ENCODE peak calls at places on chromosomes 1 and 21, in six cellular contexts. A, U, Q, Y, G and J are unnamed samples.

GRCh38 chr1:3634059-3634800 is 9.4 kb downstream of the TPRG1L start:
- DNase-seq in A (no peak), U (no peak), Q (no peak), Y (no peak), G (no peak), J (no peak)

GRCh38 chr1:174995916-174996315 is 3.8 kb upstream of the CACYBP start:
- DNase-seq in A (no peak), U (no peak), Q (no peak), Y (no peak), G (no peak), J (no peak)

GRCh38 chr1:31007462-31007991 is 58.0 kb downstream of the PUM1 start:
- DNase-seq in A (peak; percentile 82), U (no peak), Q (no peak), Y (no peak), G (no peak), J (peak; percentile 80)

GRCh38 chr1:22527555-22528296 is 35.6 kb upstream of the EPHA8 start:
- DNase-seq in A (no peak), U (no peak), Q (peak; percentile 44), Y (no peak), G (peak; percentile 11), J (peak; percentile 11)

GRCh38 chr1:165354739-165355138 is 1.8 kb downstream of the LMX1A start:
- DNase-seq in A (no peak), U (no peak), Q (no peak), Y (no peak), G (no peak), J (no peak)

GRCh38 chr1:5850503-5850902 is 141.7 kb downstream of the NPHP4 start:
- DNase-seq in A (peak; percentile 1), U (no peak), Q (no peak), Y (no peak), G (no peak), J (peak; percentile 2)

GRCh38 chr1:161382214-161383019 is 14.7 kb upstream of the CFAP126 start:
- DNase-seq in A (peak; percentile 88), U (peak; percentile 74), Q (peak; percentile 65), Y (no peak), G (no peak), J (peak; percentile 87)

GRCh38 chr1:4087530-4088420 is 187.7 kb upstream of the C1orf174 start:
- DNase-seq in A (no peak), U (no peak), Q (no peak), Y (no peak), G (no peak), J (no peak)

GRCh38 chr21:29499734-29500343 is 201.1 kb downstream of the BACH1 start:
- DNase-seq in A (peak; percentile 44), U (no peak), Q (no peak), Y (no peak), G (no peak), J (peak; percentile 33)

GRCh38 chr1:225655509-225656258 is 2.8 kb upstream of the ENAH start:
- DNase-seq in A (peak; percentile 96), U (peak; percentile 52), Q (peak; percentile 32), Y (peak; percentile 59), G (peak; percentile 62), J (peak; percentile 98)
- H3K4me3 ChIP-seq in A (peak overlapping the region; percentile 66), U (no peak overlapping the region), Q (no peak overlapping the region), Y (no peak overlapping the region), G (no peak overlapping the region), J (no peak overlapping the region)

DNA sequence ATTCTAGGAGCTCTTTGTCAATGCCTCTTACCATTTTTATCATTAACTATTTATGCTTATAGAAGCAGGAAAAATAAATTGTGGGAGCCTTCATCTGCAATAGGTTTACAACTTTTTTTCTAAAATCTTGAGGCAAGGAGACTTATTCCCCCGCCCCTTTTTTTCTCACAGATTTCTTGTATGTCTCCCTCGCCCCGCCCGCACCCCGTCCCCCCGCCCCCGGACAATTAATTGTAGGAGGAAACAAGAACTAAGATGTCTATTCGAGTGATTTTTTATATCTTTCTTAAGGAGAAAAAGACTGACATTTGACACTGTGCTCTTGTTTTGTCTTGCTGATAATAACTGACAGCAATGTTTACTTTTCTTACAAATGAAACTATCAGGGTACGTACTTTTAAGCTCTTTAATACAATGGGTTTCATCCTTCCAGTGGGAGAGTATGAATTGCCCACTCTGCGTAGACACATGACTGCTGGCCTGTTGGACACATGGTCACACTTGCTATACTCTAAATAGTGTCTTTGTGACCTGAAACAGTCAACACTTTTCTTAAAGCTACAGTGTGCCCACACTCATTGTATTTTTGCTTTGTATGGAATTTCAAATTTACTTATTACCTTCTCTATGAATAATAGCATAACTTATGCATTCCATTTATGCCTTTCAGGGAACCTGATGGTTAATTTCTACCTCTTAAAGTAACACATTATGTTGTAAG is 1.5 kb upstream of the IVNS1ABP start:
- DNase-seq in A (no peak), U (no peak), Q (no peak), Y (no peak), G (no peak), J (no peak)
- H3K4me3 ChIP-seq in A (peak overlapping the region; percentile 98), U (peak overlapping the region; percentile 87), Q (no peak overlapping the region), Y (no peak overlapping the region), G (no peak overlapping the region), J (no peak overlapping the region)

DNA sequence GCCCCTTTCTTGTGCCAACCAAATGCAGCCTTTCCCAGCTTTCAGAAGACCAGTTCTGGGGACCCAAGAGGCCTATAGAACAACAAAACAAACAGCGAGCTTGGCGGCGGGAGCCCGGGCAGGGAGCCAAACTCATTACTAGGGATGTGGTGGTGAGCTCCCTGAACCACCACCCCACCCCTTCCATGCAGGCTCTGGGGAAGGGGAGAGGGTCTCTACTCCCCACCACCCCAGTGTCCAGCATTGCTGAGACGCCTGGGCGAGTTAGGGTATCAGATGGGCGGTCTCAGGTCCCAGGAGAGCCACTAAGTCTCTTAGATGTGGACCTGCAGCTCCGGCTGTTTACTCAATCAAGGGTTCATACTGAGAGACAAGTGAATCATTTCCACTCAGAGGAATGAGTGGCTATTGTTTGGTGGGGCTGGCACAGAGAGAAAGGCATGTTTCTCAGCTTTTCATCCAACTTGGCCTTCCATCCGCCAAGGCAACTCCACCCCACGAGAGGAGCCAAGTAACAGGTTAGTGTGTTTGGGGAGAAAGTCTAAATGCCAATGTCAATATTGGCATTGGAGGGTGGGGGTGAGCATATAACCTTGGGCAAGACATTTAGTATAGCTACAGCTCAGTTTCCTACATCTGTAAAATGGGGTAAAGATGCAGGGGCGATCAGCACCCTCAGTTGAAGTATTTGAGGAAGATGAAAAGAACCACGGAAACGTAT is 40.9 kb downstream of the PLXNA2 start:
- DNase-seq in A (peak; percentile 58), U (no peak), Q (no peak), Y (peak; percentile 59), G (no peak), J (peak; percentile 89)
- H3K4me3 ChIP-seq in A (no peak overlapping the region), U (no peak overlapping the region), Q (no peak overlapping the region), Y (no peak overlapping the region), G (no peak overlapping the region), J (no peak overlapping the region)

GRCh38 chr1:8461341-8462110 is 143.6 kb downstream of the SLC45A1 start:
- DNase-seq in A (no peak), U (peak; percentile 83), Q (no peak), Y (no peak), G (no peak), J (no peak)

GRCh38 chr1:8464377-8464776 is 146.5 kb downstream of the SLC45A1 start:
- DNase-seq in A (no peak), U (no peak), Q (peak; percentile 30), Y (no peak), G (no peak), J (no peak)

GRCh38 chr1:8462298-8462946 is 144.5 kb downstream of the SLC45A1 start:
- DNase-seq in A (no peak), U (no peak), Q (no peak), Y (no peak), G (no peak), J (no peak)

GRCh38 chr1:8464987-8465386 is 147.1 kb downstream of the SLC45A1 start:
- DNase-seq in A (no peak), U (peak; percentile 45), Q (no peak), Y (no peak), G (no peak), J (peak; percentile 41)

GRCh38 chr1:8463144-8463927 is 145.4 kb downstream of the SLC45A1 start:
- DNase-seq in A (peak; percentile 85), U (peak; percentile 42), Q (peak; percentile 53), Y (no peak), G (peak; percentile 38), J (peak; percentile 82)
- H3K4me3 ChIP-seq in A (peak overlapping the region; percentile 61), U (peak overlapping the region; percentile 7), Q (no peak overlapping the region), Y (no peak overlapping the region), G (peak overlapping the region; percentile 11), J (peak overlapping the region; percentile 4)

DNA sequence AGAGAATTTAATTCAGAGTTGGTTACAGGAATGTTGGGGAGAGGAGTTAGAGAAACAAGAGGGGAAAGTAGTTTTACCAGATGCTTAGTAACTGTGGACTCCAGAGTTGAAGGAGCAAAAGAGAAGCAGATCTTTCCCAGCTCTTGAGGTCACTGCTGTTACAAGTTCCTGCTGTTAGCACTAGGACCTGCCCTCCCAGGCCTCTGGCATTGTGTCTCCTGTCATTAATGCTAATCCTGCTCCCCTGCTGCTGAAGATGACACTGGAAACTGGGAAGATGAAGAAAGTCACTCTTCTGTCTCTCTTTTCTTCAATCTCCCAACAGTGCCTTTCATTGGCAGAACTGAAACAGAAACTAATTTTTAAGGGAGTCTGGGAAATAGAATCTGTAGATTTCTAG is 845.6 kb downstream of the ADGRL2 start:
- DNase-seq in A (peak; percentile 15), U (no peak), Q (no peak), Y (no peak), G (no peak), J (no peak)
- H3K4me3 ChIP-seq in A (no peak overlapping the region), U (no peak overlapping the region), Q (no peak overlapping the region), Y (no peak overlapping the region), G (no peak overlapping the region), J (no peak overlapping the region)

GRCh38 chr1:150152772-150153461 is 3.2 kb downstream of the PLEKHO1 start:
- DNase-seq in A (peak; percentile 26), U (no peak), Q (no peak), Y (no peak), G (peak; percentile 56), J (peak; percentile 74)

GRCh38 chr1:150154143-150154542 is 4.4 kb downstream of the PLEKHO1 start:
- DNase-seq in A (no peak), U (no peak), Q (no peak), Y (no peak), G (no peak), J (peak; percentile 53)

GRCh38 chr1:150151291-150152181 is 1.8 kb downstream of the PLEKHO1 start:
- DNase-seq in A (peak; percentile 42), U (peak; percentile 74), Q (no peak), Y (no peak), G (no peak), J (no peak)

GRCh38 chr1:150150511-150151021 is 850 bp downstream of the PLEKHO1 start:
- DNase-seq in A (peak; percentile 62), U (peak; percentile 50), Q (peak; percentile 52), Y (no peak), G (no peak), J (no peak)

GRCh38 chr1:150152182-150152536 is 2.4 kb downstream of the PLEKHO1 start:
- DNase-seq in A (peak; percentile 16), U (no peak), Q (no peak), Y (no peak), G (no peak), J (peak; percentile 35)
- H3K4me3 ChIP-seq in A (peak overlapping the region; percentile 85), U (peak overlapping the region; percentile 99), Q (peak overlapping the region; percentile 100), Y (no peak overlapping the region), G (peak overlapping the region; percentile 95), J (peak overlapping the region; percentile 94)